ENCODE peak calls at places on chromosomes 5 and 9, in seven cellular contexts. One of them, this sample, is unnamed.

GRCh38 chr5:4205408-4205807 is 609.8 kb downstream of the IRX1 start:
- DNase-seq in stimulated activated CD4-positive, alpha-beta T cell treated with anti-CD3 and anti-CD28 coated beads, Interleukin-12 subunit alpha, Interleukin-12 subunit beta, amount 100 ng/mL, for 24 hours: no peak
- DNase-seq in activated T-cell treated with anti-CD3 and anti-CD28 coated beads for 48 hours: no peak
- DNase-seq in NCI-H510A treated with DMSO at 0.1 percent for 48 hours: no peak
- DNase-seq in prostate gland: no peak
- DNase-seq in T-helper 2 cell: no peak
- DNase-seq in ovary: no peak
- DNase-seq in this sample: no peak

GRCh38 chr9:116059466-116059865 is 94.1 kb upstream of the PAPPA start:
- DNase-seq in stimulated activated CD4-positive, alpha-beta T cell treated with anti-CD3 and anti-CD28 coated beads, Interleukin-12 subunit alpha, Interleukin-12 subunit beta, amount 100 ng/mL, for 24 hours: no peak
- DNase-seq in activated T-cell treated with anti-CD3 and anti-CD28 coated beads for 48 hours: no peak
- DNase-seq in NCI-H510A treated with DMSO at 0.1 percent for 48 hours: no peak
- DNase-seq in prostate gland: no peak
- DNase-seq in T-helper 2 cell: no peak
- DNase-seq in ovary: no peak
- DNase-seq in this sample: no peak

GRCh38 chr5:66981705-66982387 is 214.8 kb downstream of the CD180 start:
- DNase-seq in stimulated activated CD4-positive, alpha-beta T cell treated with anti-CD3 and anti-CD28 coated beads, Interleukin-12 subunit alpha, Interleukin-12 subunit beta, amount 100 ng/mL, for 24 hours: no peak
- DNase-seq in activated T-cell treated with anti-CD3 and anti-CD28 coated beads for 48 hours: no peak
- DNase-seq in NCI-H510A treated with DMSO at 0.1 percent for 48 hours: no peak
- DNase-seq in prostate gland: no peak
- DNase-seq in T-helper 2 cell: no peak
- DNase-seq in ovary: no peak
- DNase-seq in this sample: no peak

GRCh38 chr9:71984388-71985069 is 73.1 kb downstream of the C9orf85 start:
- DNase-seq in stimulated activated CD4-positive, alpha-beta T cell treated with anti-CD3 and anti-CD28 coated beads, Interleukin-12 subunit alpha, Interleukin-12 subunit beta, amount 100 ng/mL, for 24 hours: no peak
- DNase-seq in activated T-cell treated with anti-CD3 and anti-CD28 coated beads for 48 hours: no peak
- DNase-seq in NCI-H510A treated with DMSO at 0.1 percent for 48 hours: no peak
- DNase-seq in prostate gland: no peak
- DNase-seq in T-helper 2 cell: no peak
- DNase-seq in ovary: no peak
- DNase-seq in this sample: no peak

GRCh38 chr9:134648701-134649525 is 7.3 kb downstream of the COL5A1 start:
- DNase-seq in stimulated activated CD4-positive, alpha-beta T cell treated with anti-CD3 and anti-CD28 coated beads, Interleukin-12 subunit alpha, Interleukin-12 subunit beta, amount 100 ng/mL, for 24 hours: no peak
- DNase-seq in activated T-cell treated with anti-CD3 and anti-CD28 coated beads for 48 hours: no peak
- DNase-seq in NCI-H510A treated with DMSO at 0.1 percent for 48 hours: no peak
- DNase-seq in prostate gland: no peak
- DNase-seq in T-helper 2 cell: no peak
- DNase-seq in ovary: no peak
- DNase-seq in this sample: no peak

GRCh38 chr5:81854915-81855314 is 104.0 kb upstream of the SSBP2 start:
- DNase-seq in stimulated activated CD4-positive, alpha-beta T cell treated with anti-CD3 and anti-CD28 coated beads, Interleukin-12 subunit alpha, Interleukin-12 subunit beta, amount 100 ng/mL, for 24 hours: no peak
- DNase-seq in activated T-cell treated with anti-CD3 and anti-CD28 coated beads for 48 hours: no peak
- DNase-seq in NCI-H510A treated with DMSO at 0.1 percent for 48 hours: peak
- DNase-seq in prostate gland: no peak
- DNase-seq in T-helper 2 cell: no peak
- DNase-seq in ovary: no peak
- DNase-seq in this sample: no peak

GRCh38 chr9:74760031-74760700 is 127.6 kb downstream of the TRPM6 start:
- DNase-seq in stimulated activated CD4-positive, alpha-beta T cell treated with anti-CD3 and anti-CD28 coated beads, Interleukin-12 subunit alpha, Interleukin-12 subunit beta, amount 100 ng/mL, for 24 hours: no peak
- DNase-seq in activated T-cell treated with anti-CD3 and anti-CD28 coated beads for 48 hours: no peak
- DNase-seq in NCI-H510A treated with DMSO at 0.1 percent for 48 hours: no peak
- DNase-seq in prostate gland: no peak
- DNase-seq in T-helper 2 cell: no peak
- DNase-seq in ovary: no peak
- DNase-seq in this sample: no peak

GRCh38 chr9:109134167-109134578 is 14.4 kb upstream of the TMEM245 start:
- DNase-seq in stimulated activated CD4-positive, alpha-beta T cell treated with anti-CD3 and anti-CD28 coated beads, Interleukin-12 subunit alpha, Interleukin-12 subunit beta, amount 100 ng/mL, for 24 hours: no peak
- DNase-seq in activated T-cell treated with anti-CD3 and anti-CD28 coated beads for 48 hours: no peak
- DNase-seq in NCI-H510A treated with DMSO at 0.1 percent for 48 hours: no peak
- DNase-seq in prostate gland: no peak
- DNase-seq in T-helper 2 cell: no peak
- DNase-seq in ovary: no peak
- DNase-seq in this sample: no peak

GRCh38 chr5:174794941-174795672 is 70.7 kb downstream of the MSX2 start:
- DNase-seq in stimulated activated CD4-positive, alpha-beta T cell treated with anti-CD3 and anti-CD28 coated beads, Interleukin-12 subunit alpha, Interleukin-12 subunit beta, amount 100 ng/mL, for 24 hours: no peak
- DNase-seq in activated T-cell treated with anti-CD3 and anti-CD28 coated beads for 48 hours: no peak
- DNase-seq in NCI-H510A treated with DMSO at 0.1 percent for 48 hours: no peak
- DNase-seq in prostate gland: no peak
- DNase-seq in T-helper 2 cell: no peak
- DNase-seq in ovary: no peak
- DNase-seq in this sample: no peak

GRCh38 chr9:107226431-107226830 is 56.6 kb upstream of the RAD23B start:
- DNase-seq in stimulated activated CD4-positive, alpha-beta T cell treated with anti-CD3 and anti-CD28 coated beads, Interleukin-12 subunit alpha, Interleukin-12 subunit beta, amount 100 ng/mL, for 24 hours: no peak
- DNase-seq in activated T-cell treated with anti-CD3 and anti-CD28 coated beads for 48 hours: no peak
- DNase-seq in NCI-H510A treated with DMSO at 0.1 percent for 48 hours: no peak
- DNase-seq in prostate gland: no peak
- DNase-seq in T-helper 2 cell: no peak
- DNase-seq in ovary: no peak
- DNase-seq in this sample: no peak

GRCh38 chr9:135212961-135213360 is 125.5 kb downstream of the OLFM1 start:
- DNase-seq in stimulated activated CD4-positive, alpha-beta T cell treated with anti-CD3 and anti-CD28 coated beads, Interleukin-12 subunit alpha, Interleukin-12 subunit beta, amount 100 ng/mL, for 24 hours: no peak
- DNase-seq in activated T-cell treated with anti-CD3 and anti-CD28 coated beads for 48 hours: no peak
- DNase-seq in NCI-H510A treated with DMSO at 0.1 percent for 48 hours: no peak
- DNase-seq in prostate gland: no peak
- DNase-seq in T-helper 2 cell: no peak
- DNase-seq in ovary: no peak
- DNase-seq in this sample: no peak

GRCh38 chr5:139901971-139902370 is 106.4 kb downstream of the PSD2 start:
- DNase-seq in stimulated activated CD4-positive, alpha-beta T cell treated with anti-CD3 and anti-CD28 coated beads, Interleukin-12 subunit alpha, Interleukin-12 subunit beta, amount 100 ng/mL, for 24 hours: no peak
- DNase-seq in activated T-cell treated with anti-CD3 and anti-CD28 coated beads for 48 hours: no peak
- DNase-seq in NCI-H510A treated with DMSO at 0.1 percent for 48 hours: no peak
- DNase-seq in prostate gland: no peak
- DNase-seq in T-helper 2 cell: no peak
- DNase-seq in ovary: no peak
- DNase-seq in this sample: no peak

GRCh38 chr5:90434116-90434714 is 24.7 kb upstream of the CETN3 start:
- DNase-seq in stimulated activated CD4-positive, alpha-beta T cell treated with anti-CD3 and anti-CD28 coated beads, Interleukin-12 subunit alpha, Interleukin-12 subunit beta, amount 100 ng/mL, for 24 hours: no peak
- DNase-seq in activated T-cell treated with anti-CD3 and anti-CD28 coated beads for 48 hours: peak
- DNase-seq in NCI-H510A treated with DMSO at 0.1 percent for 48 hours: no peak
- DNase-seq in prostate gland: peak
- DNase-seq in T-helper 2 cell: no peak
- DNase-seq in ovary: no peak
- DNase-seq in this sample: peak

GRCh38 chr9:7974335-7975005 is 174.9 kb upstream of the DMAC1 start:
- DNase-seq in stimulated activated CD4-positive, alpha-beta T cell treated with anti-CD3 and anti-CD28 coated beads, Interleukin-12 subunit alpha, Interleukin-12 subunit beta, amount 100 ng/mL, for 24 hours: no peak
- DNase-seq in activated T-cell treated with anti-CD3 and anti-CD28 coated beads for 48 hours: no peak
- DNase-seq in NCI-H510A treated with DMSO at 0.1 percent for 48 hours: peak
- DNase-seq in prostate gland: no peak
- DNase-seq in T-helper 2 cell: no peak
- DNase-seq in ovary: no peak
- DNase-seq in this sample: no peak

GRCh38 chr9:73270967-73271722 is 119.5 kb downstream of the ANXA1 start:
- DNase-seq in stimulated activated CD4-positive, alpha-beta T cell treated with anti-CD3 and anti-CD28 coated beads, Interleukin-12 subunit alpha, Interleukin-12 subunit beta, amount 100 ng/mL, for 24 hours: no peak
- DNase-seq in activated T-cell treated with anti-CD3 and anti-CD28 coated beads for 48 hours: no peak
- DNase-seq in NCI-H510A treated with DMSO at 0.1 percent for 48 hours: no peak
- DNase-seq in prostate gland: no peak
- DNase-seq in T-helper 2 cell: no peak
- DNase-seq in ovary: no peak
- DNase-seq in this sample: no peak

GRCh38 chr5:134436523-134437339 is 25.1 kb upstream of the CDKN2AIPNL start:
- DNase-seq in stimulated activated CD4-positive, alpha-beta T cell treated with anti-CD3 and anti-CD28 coated beads, Interleukin-12 subunit alpha, Interleukin-12 subunit beta, amount 100 ng/mL, for 24 hours: peak
- DNase-seq in activated T-cell treated with anti-CD3 and anti-CD28 coated beads for 48 hours: peak
- DNase-seq in NCI-H510A treated with DMSO at 0.1 percent for 48 hours: peak
- DNase-seq in prostate gland: peak
- DNase-seq in T-helper 2 cell: no peak
- DNase-seq in ovary: no peak
- DNase-seq in this sample: peak

GRCh38 chr9:88302579-88303324 is 85.5 kb upstream of the SPIN1 start:
- DNase-seq in stimulated activated CD4-positive, alpha-beta T cell treated with anti-CD3 and anti-CD28 coated beads, Interleukin-12 subunit alpha, Interleukin-12 subunit beta, amount 100 ng/mL, for 24 hours: no peak
- DNase-seq in activated T-cell treated with anti-CD3 and anti-CD28 coated beads for 48 hours: no peak
- DNase-seq in NCI-H510A treated with DMSO at 0.1 percent for 48 hours: no peak
- DNase-seq in prostate gland: no peak
- DNase-seq in T-helper 2 cell: no peak
- DNase-seq in ovary: no peak
- DNase-seq in this sample: no peak

GRCh38 chr9:133772581-133772980 is 34.4 kb upstream of the SARDH start:
- DNase-seq in stimulated activated CD4-positive, alpha-beta T cell treated with anti-CD3 and anti-CD28 coated beads, Interleukin-12 subunit alpha, Interleukin-12 subunit beta, amount 100 ng/mL, for 24 hours: no peak
- DNase-seq in activated T-cell treated with anti-CD3 and anti-CD28 coated beads for 48 hours: no peak
- DNase-seq in NCI-H510A treated with DMSO at 0.1 percent for 48 hours: no peak
- DNase-seq in prostate gland: no peak
- DNase-seq in T-helper 2 cell: no peak
- DNase-seq in ovary: no peak
- DNase-seq in this sample: no peak

GRCh38 chr9:134630861-134631260 is 10.7 kb upstream of the COL5A1 start:
- DNase-seq in stimulated activated CD4-positive, alpha-beta T cell treated with anti-CD3 and anti-CD28 coated beads, Interleukin-12 subunit alpha, Interleukin-12 subunit beta, amount 100 ng/mL, for 24 hours: no peak
- DNase-seq in activated T-cell treated with anti-CD3 and anti-CD28 coated beads for 48 hours: no peak
- DNase-seq in NCI-H510A treated with DMSO at 0.1 percent for 48 hours: no peak
- DNase-seq in prostate gland: no peak
- DNase-seq in T-helper 2 cell: no peak
- DNase-seq in ovary: no peak
- DNase-seq in this sample: no peak

GRCh38 chr5:14721990-14722656 is 57.6 kb downstream of the OTULIN start:
- DNase-seq in stimulated activated CD4-positive, alpha-beta T cell treated with anti-CD3 and anti-CD28 coated beads, Interleukin-12 subunit alpha, Interleukin-12 subunit beta, amount 100 ng/mL, for 24 hours: no peak
- DNase-seq in activated T-cell treated with anti-CD3 and anti-CD28 coated beads for 48 hours: no peak
- DNase-seq in NCI-H510A treated with DMSO at 0.1 percent for 48 hours: no peak
- DNase-seq in prostate gland: peak
- DNase-seq in T-helper 2 cell: no peak
- DNase-seq in ovary: no peak
- DNase-seq in this sample: no peak